ENCODE peak calls at places on chromosomes 4 and X, in ten cellular contexts. One of them, this sample, is unnamed.

GRCh38 chr4:151745727-151746231 is 15.0 kb downstream of the GATB start:
- DNase-seq in kidney: no peak
- DNase-seq in heart right ventricle: no peak
- DNase-seq in NCI-H1092 treated with DMSO at 0.1 percent for 48 hours: no peak
- DNase-seq in GM10248: no peak
- DNase-seq in NCI-H774: no peak
- DNase-seq in stimulated activated CD4-positive, alpha-beta T cell treated with anti-CD3 and anti-CD28 coated beads, TNF-alpha, amount 100 ng/mL, for 24 hours: no peak
- DNase-seq in lung: no peak
- DNase-seq in A549: no peak
- DNase-seq in stomach: no peak
- DNase-seq in this sample: no peak

GRCh38 chr4:133865606-133866327 is 335.8 kb downstream of the PABPC4L start:
- DNase-seq in A549: peak
- DNase-seq in NCI-H774: no peak
- DNase-seq in GM10248: no peak
- DNase-seq in NCI-H1092 treated with DMSO at 0.1 percent for 48 hours: no peak
- DNase-seq in stomach: no peak
- DNase-seq in kidney: no peak
- DNase-seq in lung: no peak
- DNase-seq in heart right ventricle: no peak
- DNase-seq in stimulated activated CD4-positive, alpha-beta T cell treated with anti-CD3 and anti-CD28 coated beads, TNF-alpha, amount 100 ng/mL, for 24 hours: no peak
- DNase-seq in this sample: no peak

GRCh38 chrX:120316587-120317283 is 5.5 kb upstream of the TMEM255A start:
- DNase-seq in A549: no peak
- DNase-seq in GM10248: no peak
- DNase-seq in stomach: no peak
- DNase-seq in kidney: no peak
- DNase-seq in NCI-H774: no peak
- DNase-seq in lung: no peak
- DNase-seq in NCI-H1092 treated with DMSO at 0.1 percent for 48 hours: no peak
- DNase-seq in stimulated activated CD4-positive, alpha-beta T cell treated with anti-CD3 and anti-CD28 coated beads, TNF-alpha, amount 100 ng/mL, for 24 hours: no peak
- DNase-seq in heart right ventricle: no peak
- DNase-seq in this sample: no peak

GRCh38 chr4:145170209-145170608 is 10.2 kb downstream of the OTUD4 start:
- DNase-seq in NCI-H774: no peak
- DNase-seq in GM10248: no peak
- DNase-seq in NCI-H1092 treated with DMSO at 0.1 percent for 48 hours: no peak
- DNase-seq in stomach: no peak
- DNase-seq in heart right ventricle: no peak
- DNase-seq in kidney: no peak
- DNase-seq in lung: no peak
- DNase-seq in A549: no peak
- DNase-seq in stimulated activated CD4-positive, alpha-beta T cell treated with anti-CD3 and anti-CD28 coated beads, TNF-alpha, amount 100 ng/mL, for 24 hours: no peak
- DNase-seq in this sample: no peak

GRCh38 chrX:46220822-46221221 is 324.4 kb downstream of the ZNF674 start:
- DNase-seq in GM10248: no peak
- DNase-seq in NCI-H1092 treated with DMSO at 0.1 percent for 48 hours: no peak
- DNase-seq in NCI-H774: no peak
- DNase-seq in lung: no peak
- DNase-seq in stomach: no peak
- DNase-seq in A549: no peak
- DNase-seq in stimulated activated CD4-positive, alpha-beta T cell treated with anti-CD3 and anti-CD28 coated beads, TNF-alpha, amount 100 ng/mL, for 24 hours: no peak
- DNase-seq in kidney: no peak
- DNase-seq in heart right ventricle: no peak
- DNase-seq in this sample: no peak

GRCh38 chrX:113260474-113260873 is 419.8 kb upstream of the AMOT start:
- DNase-seq in kidney: no peak
- DNase-seq in stimulated activated CD4-positive, alpha-beta T cell treated with anti-CD3 and anti-CD28 coated beads, TNF-alpha, amount 100 ng/mL, for 24 hours: no peak
- DNase-seq in GM10248: no peak
- DNase-seq in heart right ventricle: no peak
- DNase-seq in NCI-H774: no peak
- DNase-seq in A549: no peak
- DNase-seq in NCI-H1092 treated with DMSO at 0.1 percent for 48 hours: no peak
- DNase-seq in stomach: no peak
- DNase-seq in lung: no peak
- DNase-seq in this sample: no peak

GRCh38 chrX:69067841-69068240 is 97.4 kb downstream of the PJA1 start:
- DNase-seq in NCI-H1092 treated with DMSO at 0.1 percent for 48 hours: no peak
- DNase-seq in A549: no peak
- DNase-seq in stimulated activated CD4-positive, alpha-beta T cell treated with anti-CD3 and anti-CD28 coated beads, TNF-alpha, amount 100 ng/mL, for 24 hours: no peak
- DNase-seq in stomach: peak
- DNase-seq in NCI-H774: no peak
- DNase-seq in kidney: no peak
- DNase-seq in GM10248: no peak
- DNase-seq in heart right ventricle: no peak
- DNase-seq in lung: no peak
- DNase-seq in this sample: no peak

GRCh38 chr4:117692538-117692937 is 341.7 kb upstream of the NDST3 start:
- DNase-seq in GM10248: no peak
- DNase-seq in stomach: no peak
- DNase-seq in kidney: no peak
- DNase-seq in lung: no peak
- DNase-seq in A549: no peak
- DNase-seq in NCI-H1092 treated with DMSO at 0.1 percent for 48 hours: no peak
- DNase-seq in heart right ventricle: no peak
- DNase-seq in NCI-H774: no peak
- DNase-seq in stimulated activated CD4-positive, alpha-beta T cell treated with anti-CD3 and anti-CD28 coated beads, TNF-alpha, amount 100 ng/mL, for 24 hours: no peak
- DNase-seq in this sample: no peak

GRCh38 chr4:185209031-185209851 is at the start of gene SNX25:
- DNase-seq in heart right ventricle: peak
- DNase-seq in GM10248: peak
- DNase-seq in stomach: peak
- DNase-seq in A549: peak
- DNase-seq in lung: peak
- DNase-seq in stimulated activated CD4-positive, alpha-beta T cell treated with anti-CD3 and anti-CD28 coated beads, TNF-alpha, amount 100 ng/mL, for 24 hours: peak
- DNase-seq in NCI-H774: peak
- DNase-seq in NCI-H1092 treated with DMSO at 0.1 percent for 48 hours: peak
- DNase-seq in kidney: peak
- DNase-seq in this sample: peak

GRCh38 chrX:67094061-67094460 is 449.8 kb upstream of the AR start:
- DNase-seq in stimulated activated CD4-positive, alpha-beta T cell treated with anti-CD3 and anti-CD28 coated beads, TNF-alpha, amount 100 ng/mL, for 24 hours: no peak
- DNase-seq in A549: no peak
- DNase-seq in heart right ventricle: no peak
- DNase-seq in NCI-H774: no peak
- DNase-seq in lung: no peak
- DNase-seq in kidney: no peak
- DNase-seq in NCI-H1092 treated with DMSO at 0.1 percent for 48 hours: no peak
- DNase-seq in stomach: no peak
- DNase-seq in GM10248: no peak
- DNase-seq in this sample: no peak

GRCh38 chr4:79923290-79923689 is 149.7 kb downstream of the ANTXR2 start:
- DNase-seq in A549: no peak
- DNase-seq in lung: no peak
- DNase-seq in NCI-H1092 treated with DMSO at 0.1 percent for 48 hours: no peak
- DNase-seq in kidney: no peak
- DNase-seq in stimulated activated CD4-positive, alpha-beta T cell treated with anti-CD3 and anti-CD28 coated beads, TNF-alpha, amount 100 ng/mL, for 24 hours: no peak
- DNase-seq in NCI-H774: no peak
- DNase-seq in stomach: no peak
- DNase-seq in heart right ventricle: no peak
- DNase-seq in GM10248: no peak
- DNase-seq in this sample: no peak

GRCh38 chr4:27836505-27836904 is 975.9 kb downstream of the STIM2 start:
- DNase-seq in heart right ventricle: no peak
- DNase-seq in A549: no peak
- DNase-seq in stimulated activated CD4-positive, alpha-beta T cell treated with anti-CD3 and anti-CD28 coated beads, TNF-alpha, amount 100 ng/mL, for 24 hours: no peak
- DNase-seq in GM10248: no peak
- DNase-seq in stomach: no peak
- DNase-seq in kidney: no peak
- DNase-seq in lung: no peak
- DNase-seq in NCI-H774: no peak
- DNase-seq in NCI-H1092 treated with DMSO at 0.1 percent for 48 hours: no peak
- DNase-seq in this sample: no peak

This sample was measured in right atrium auricular region.